ENCODE peak calls at places on chromosomes 3 and 15, in nine cellular contexts. M, J, Q, S, U, A, Z, I and P are unnamed samples.

GRCh38 chr3:188287339-188287738 is 133.4 kb downstream of the LPP start:
- DNase-seq in M (no peak), J (no peak), Q (no peak), S (no peak), U (no peak), A (no peak), Z (no peak), I (no peak), P (no peak)

GRCh38 chr15:94327356-94327936 is 96.1 kb downstream of the MCTP2 start:
- DNase-seq in M (peak; percentile 13), J (no peak), Q (no peak), S (no peak), U (no peak), A (no peak), Z (no peak), I (peak; percentile 33), P (no peak)

GRCh38 chr15:59424626-59425025 is 13.4 kb upstream of the FAM81A start:
- DNase-seq in M (no peak), J (no peak), Q (no peak), S (no peak), U (no peak), A (no peak), Z (no peak), I (no peak), P (no peak)

GRCh38 chr3:196740476-196741400 is 1.1 kb downstream of the PAK2 start:
- DNase-seq in M (no peak), J (peak; percentile 6), Q (no peak), S (no peak), U (peak; percentile 37), A (peak; percentile 68), Z (no peak), I (peak; percentile 56), P (peak; percentile 21)

GRCh38 chr3:100023150-100023549 is 91.2 kb downstream of the FILIP1L start:
- DNase-seq in M (peak; percentile 90), J (no peak), Q (no peak), S (no peak), U (no peak), A (no peak), Z (no peak), I (no peak), P (no peak)

GRCh38 chr15:73906346-73907017 is 19.8 kb upstream of the LOXL1 start:
- DNase-seq in M (no peak), J (no peak), Q (no peak), S (no peak), U (no peak), A (no peak), Z (no peak), I (no peak), P (no peak)

GRCh38 chr15:74618841-74619596 is 3.4 kb downstream of the CLK3 start:
- DNase-seq in M (no peak), J (no peak), Q (no peak), S (no peak), U (no peak), A (no peak), Z (no peak), I (no peak), P (no peak)

GRCh38 chr15:69265347-69265955 is 33.3 kb upstream of the PAQR5 start:
- DNase-seq in M (peak; percentile 11), J (no peak), Q (no peak), S (no peak), U (no peak), A (peak; percentile 24), Z (no peak), I (peak; percentile 29), P (no peak)

GRCh38 chr3:161271646-161272045 is 50.5 kb downstream of the NMD3 start:
- DNase-seq in M (no peak), J (no peak), Q (no peak), S (no peak), U (no peak), A (no peak), Z (no peak), I (no peak), P (no peak)

GRCh38 chr3:198019115-198019514 is 59.1 kb downstream of the LMLN start:
- DNase-seq in M (no peak), J (no peak), Q (no peak), S (no peak), U (no peak), A (no peak), Z (no peak), I (no peak), P (no peak)

GRCh38 chr15:29128671-29129070 is 141.0 kb downstream of the NSMCE3 start:
- DNase-seq in M (no peak), J (no peak), Q (peak; percentile 6), S (no peak), U (no peak), A (no peak), Z (no peak), I (no peak), P (no peak)

GRCh38 chr3:128573707-128574162 is 76.9 kb downstream of the RPN1 start:
- DNase-seq in M (no peak), J (no peak), Q (no peak), S (no peak), U (no peak), A (no peak), Z (no peak), I (no peak), P (no peak)

GRCh38 chr3:187626581-187626980 is 43.6 kb downstream of the SST start:
- DNase-seq in M (no peak), J (no peak), Q (no peak), S (no peak), U (no peak), A (no peak), Z (no peak), I (no peak), P (no peak)

GRCh38 chr15:20341901-20342605 is 199.5 kb downstream of the GOLGA6L6 start:
- DNase-seq in M (no peak), J (no peak), Q (peak; percentile 92), S (no peak), U (no peak), A (no peak), Z (peak; percentile 56), I (no peak), P (no peak)

GRCh38 chr15:57220220-57220619 is 156.1 kb upstream of the CGNL1 start:
- DNase-seq in M (no peak), J (no peak), Q (no peak), S (no peak), U (no peak), A (no peak), Z (no peak), I (no peak), P (no peak)

GRCh38 chr3:16978234-16978920 is 93.6 kb downstream of the PLCL2 start:
- DNase-seq in M (peak; percentile 6), J (no peak), Q (no peak), S (no peak), U (no peak), A (no peak), Z (no peak), I (no peak), P (no peak)

GRCh38 chr3:69767571-69767970 is 28.3 kb downstream of the MITF start:
- DNase-seq in M (no peak), J (no peak), Q (no peak), S (no peak), U (no peak), A (peak; percentile 79), Z (no peak), I (no peak), P (no peak)

GRCh38 chr3:36944012-36944640 is 728 bp downstream of the TRANK1 start:
- DNase-seq in M (peak; percentile 15), J (peak; percentile 8), Q (peak; percentile 48), S (no peak), U (peak; percentile 32), A (peak; percentile 30), Z (peak; percentile 41), I (no peak), P (no peak)

GRCh38 chr15:89150762-89151305 is 62.6 kb downstream of the ABHD2 start:
- DNase-seq in M (no peak), J (no peak), Q (no peak), S (no peak), U (no peak), A (no peak), Z (no peak), I (no peak), P (no peak)

GRCh38 chr3:78754066-78754743 is 1013.6 kb downstream of the ROBO1 start:
- DNase-seq in M (peak; percentile 57), J (no peak), Q (no peak), S (no peak), U (no peak), A (peak; percentile 71), Z (no peak), I (no peak), P (no peak)

GRCh38 chr3:32868719-32869512 is 51.1 kb downstream of the TRIM71 start:
- DNase-seq in M (no peak), J (no peak), Q (no peak), S (no peak), U (no peak), A (no peak), Z (no peak), I (no peak), P (no peak)

GRCh38 chr15:38696120-38696727 is 131.6 kb upstream of the RASGRP1 start:
- DNase-seq in M (peak; percentile 28), J (peak; percentile 49), Q (no peak), S (no peak), U (peak; percentile 57), A (no peak), Z (no peak), I (no peak), P (peak; percentile 62)

GRCh38 chr3:177201707-177202397 is 4.6 kb upstream of the TBL1XR1 start:
- DNase-seq in M (no peak), J (no peak), Q (no peak), S (no peak), U (peak; percentile 35), A (no peak), Z (no peak), I (no peak), P (peak; percentile 33)